ENCODE peak calls at places on chromosome 17, in five cellular contexts. One of them, this sample, is unnamed.
A peak's percentile ranks its signal among the peaks of the same experiment; 100 is the strongest.

GRCh38 chr17:68428498-68429172 is 28.7 kb downstream of the WIPI1 start:
- DNase-seq in HL-60: no peak
- DNase-seq in AG09309: no peak
- DNase-seq in fibroblast of lung: no peak
- DNase-seq in upper lobe of left lung: no peak
- DNase-seq in this sample: no peak

GRCh38 chr17:16493470-16494048 is 1.6 kb upstream of the LRRC75A start:
- DNase-seq in HL-60: no peak
- DNase-seq in AG09309: no peak
- DNase-seq in upper lobe of left lung: no peak
- DNase-seq in fibroblast of lung: no peak
- DNase-seq in this sample: no peak

GRCh38 chr17:17723354-17724261 is 42.4 kb downstream of the RAI1 start:
- DNase-seq in AG09309: peak; percentile 40
- DNase-seq in fibroblast of lung: peak; percentile 81
- DNase-seq in HL-60: no peak
- DNase-seq in upper lobe of left lung: peak; percentile 89
- DNase-seq in this sample: peak; percentile 88

GRCh38 chr17:77453613-77454559 is 313.1 kb downstream of the SEC14L1 start:
- DNase-seq in AG09309: no peak
- DNase-seq in fibroblast of lung: no peak
- DNase-seq in upper lobe of left lung: no peak
- DNase-seq in HL-60: peak; percentile 64
- DNase-seq in this sample: peak; percentile 88

GRCh38 chr17:51056813-51057510 is 63.7 kb downstream of the SPAG9 start:
- DNase-seq in AG09309: peak; percentile 94
- DNase-seq in upper lobe of left lung: no peak
- DNase-seq in HL-60: peak; percentile 43
- DNase-seq in fibroblast of lung: peak; percentile 85
- DNase-seq in this sample: peak; percentile 85

GRCh38 chr17:59783221-59784016 is 76.0 kb downstream of the VMP1 start:
- DNase-seq in upper lobe of left lung: no peak
- DNase-seq in AG09309: no peak
- DNase-seq in HL-60: no peak
- DNase-seq in fibroblast of lung: peak; percentile 64
- DNase-seq in this sample: peak; percentile 87

GRCh38 chr17:17876959-17877547 is 40.3 kb upstream of the SREBF1 start:
- DNase-seq in upper lobe of left lung: no peak
- DNase-seq in fibroblast of lung: peak; percentile 71
- DNase-seq in AG09309: no peak
- DNase-seq in HL-60: no peak
- DNase-seq in this sample: peak; percentile 33

GRCh38 chr17:69443138-69443537 is 28.6 kb downstream of the MAP2K6 start:
- DNase-seq in HL-60: no peak
- DNase-seq in upper lobe of left lung: no peak
- DNase-seq in AG09309: no peak
- DNase-seq in fibroblast of lung: no peak
- DNase-seq in this sample: no peak

GRCh38 chr17:28967240-28968135 is 16.2 kb upstream of the PHF12 start:
- DNase-seq in fibroblast of lung: no peak
- DNase-seq in HL-60: peak; percentile 74
- DNase-seq in AG09309: no peak
- DNase-seq in upper lobe of left lung: no peak
- DNase-seq in this sample: no peak

DNA sequence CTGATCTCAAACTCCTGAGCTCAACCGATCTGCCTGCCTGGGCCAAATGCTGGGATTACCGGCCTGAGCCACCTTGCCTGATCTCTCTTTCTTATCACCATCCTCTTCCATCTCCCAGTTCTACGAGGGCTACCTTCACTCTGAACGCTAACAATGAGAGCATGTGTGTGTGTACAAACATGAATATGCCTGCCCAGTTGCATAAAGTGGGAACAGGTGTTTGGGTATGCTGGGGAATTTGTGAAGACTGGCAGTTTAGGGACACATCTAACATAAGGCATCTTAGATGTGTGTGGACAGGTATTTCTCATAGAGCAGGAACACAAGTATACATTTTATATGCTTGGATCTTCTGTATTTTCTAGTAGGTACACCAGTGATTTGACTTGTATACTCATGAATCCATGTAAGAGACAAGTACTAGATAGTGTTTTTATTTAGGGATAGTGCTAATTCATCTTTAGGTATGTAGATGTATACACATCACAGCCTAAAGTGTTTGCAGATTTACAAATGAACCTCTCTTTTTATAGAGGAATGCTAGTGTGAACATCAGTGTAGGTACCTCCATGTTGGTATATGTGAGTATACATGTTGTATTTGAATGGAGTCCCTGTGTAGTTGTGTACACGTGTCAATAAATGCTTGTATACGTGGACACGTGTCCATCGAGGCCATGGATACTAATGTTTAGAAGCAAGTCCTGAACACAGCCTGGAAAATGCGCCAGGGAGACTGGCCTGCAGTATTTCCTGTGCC is 1.2 kb upstream of the DLX4 start:
- DNase-seq in HL-60: no peak
- DNase-seq in fibroblast of lung: no peak
- DNase-seq in AG09309: no peak
- DNase-seq in upper lobe of left lung: no peak
- DNase-seq in this sample: no peak
- H3K4me3 ChIP-seq in HL-60: peak overlapping the region; percentile 56
- H3K4me3 ChIP-seq in fibroblast of lung: peak overlapping the region; percentile 13
- H3K4me3 ChIP-seq in AG09309: peak overlapping the region; percentile 34
- H3K4me3 ChIP-seq in upper lobe of left lung: peak overlapping the region; percentile 61
- H3K4me3 ChIP-seq in this sample: peak overlapping the region; percentile 55

GRCh38 chr17:63290784-63291183 is 155.3 kb downstream of the CYB561 start:
- DNase-seq in HL-60: no peak
- DNase-seq in AG09309: no peak
- DNase-seq in upper lobe of left lung: no peak
- DNase-seq in fibroblast of lung: no peak
- DNase-seq in this sample: no peak

GRCh38 chr17:63295288-63295687 is 150.8 kb downstream of the CYB561 start:
- DNase-seq in HL-60: no peak
- DNase-seq in fibroblast of lung: no peak
- DNase-seq in AG09309: no peak
- DNase-seq in upper lobe of left lung: no peak
- DNase-seq in this sample: no peak

GRCh38 chr17:63291243-63291642 is 154.9 kb downstream of the CYB561 start:
- DNase-seq in upper lobe of left lung: no peak
- DNase-seq in HL-60: no peak
- DNase-seq in AG09309: no peak
- DNase-seq in fibroblast of lung: no peak
- DNase-seq in this sample: no peak

GRCh38 chr17:63295839-63296590 is 150.1 kb downstream of the CYB561 start:
- DNase-seq in upper lobe of left lung: no peak
- DNase-seq in fibroblast of lung: no peak
- DNase-seq in HL-60: no peak
- DNase-seq in AG09309: no peak
- DNase-seq in this sample: no peak

DNA sequence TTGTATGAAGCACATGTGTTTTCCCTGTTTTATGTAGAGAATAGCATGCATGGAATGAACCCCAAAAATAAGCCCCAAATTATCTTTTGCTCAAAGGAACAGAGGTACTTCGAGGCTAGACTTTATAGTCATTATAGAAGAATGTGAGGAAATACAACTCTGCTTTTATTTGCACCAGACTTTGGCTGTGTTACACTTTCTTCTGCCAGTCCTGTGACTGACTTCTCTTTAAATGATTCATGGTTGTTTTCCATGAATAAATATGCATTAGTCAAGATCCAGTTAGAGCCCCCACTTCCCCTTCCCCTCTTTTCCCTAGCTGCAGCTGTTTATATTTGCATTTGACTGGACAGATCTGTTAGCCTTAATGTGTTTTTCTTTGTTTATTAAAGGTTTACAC is 152.8 kb downstream of the CYB561 start:
- DNase-seq in HL-60: no peak
- DNase-seq in fibroblast of lung: peak; percentile 49
- DNase-seq in AG09309: peak; percentile 27
- DNase-seq in upper lobe of left lung: no peak
- DNase-seq in this sample: peak; percentile 45
- H3K4me3 ChIP-seq in HL-60: no peak overlapping the region
- H3K4me3 ChIP-seq in fibroblast of lung: no peak overlapping the region
- H3K4me3 ChIP-seq in AG09309: no peak overlapping the region
- H3K4me3 ChIP-seq in upper lobe of left lung: no peak overlapping the region
- H3K4me3 ChIP-seq in this sample: no peak overlapping the region

DNA sequence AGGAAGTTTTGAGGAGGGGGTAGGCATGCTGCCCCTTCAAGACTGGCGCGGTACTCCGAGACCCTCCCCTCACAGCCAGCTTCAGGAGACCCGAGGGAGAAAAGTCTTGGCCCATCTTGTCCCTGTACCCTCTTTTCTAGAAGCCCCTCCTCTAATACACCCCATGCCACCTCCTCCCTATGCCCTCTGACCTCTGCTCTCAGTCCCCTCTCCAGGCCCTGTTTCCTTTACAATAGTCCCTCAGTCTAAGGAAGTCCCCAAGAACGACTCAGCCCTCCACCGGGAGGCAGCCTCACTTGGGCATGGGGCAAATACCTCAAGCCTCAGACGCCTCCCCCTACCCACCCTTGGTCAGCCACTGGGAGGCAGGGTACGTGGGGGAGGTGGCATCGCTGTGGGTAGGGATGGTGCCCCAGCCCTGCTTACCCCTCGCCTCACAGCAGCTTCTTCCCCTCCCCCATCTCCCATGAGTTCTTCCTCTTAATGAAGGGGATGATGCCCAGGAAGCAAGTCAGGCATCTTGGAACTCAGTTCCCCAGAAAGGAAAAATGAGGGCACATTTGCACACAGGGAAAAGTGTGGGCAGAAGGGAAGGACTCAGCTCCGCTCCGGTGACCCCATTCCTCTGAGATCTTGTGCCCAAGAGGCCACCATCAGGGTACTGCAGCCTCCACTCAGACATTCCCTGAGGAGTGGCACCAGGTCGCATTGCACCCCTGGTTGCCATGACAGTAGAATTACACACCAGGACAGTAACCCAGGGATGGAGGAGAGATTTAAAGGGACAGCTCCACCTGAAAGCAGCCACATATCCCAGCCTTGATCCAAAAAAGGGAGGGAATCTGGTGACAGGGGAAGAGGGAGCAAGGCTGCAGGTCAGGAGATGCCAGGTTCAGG is 6.2 kb downstream of the MPP2 start:
- DNase-seq in HL-60: no peak
- DNase-seq in AG09309: no peak
- DNase-seq in upper lobe of left lung: no peak
- DNase-seq in fibroblast of lung: no peak
- DNase-seq in this sample: no peak
- H3K4me3 ChIP-seq in HL-60: peak overlapping the region; percentile 33
- H3K4me3 ChIP-seq in AG09309: peak overlapping the region; percentile 31
- H3K4me3 ChIP-seq in upper lobe of left lung: peak overlapping the region; percentile 39
- H3K4me3 ChIP-seq in fibroblast of lung: peak overlapping the region; percentile 47
- H3K4me3 ChIP-seq in this sample: peak overlapping the region; percentile 56

DNA sequence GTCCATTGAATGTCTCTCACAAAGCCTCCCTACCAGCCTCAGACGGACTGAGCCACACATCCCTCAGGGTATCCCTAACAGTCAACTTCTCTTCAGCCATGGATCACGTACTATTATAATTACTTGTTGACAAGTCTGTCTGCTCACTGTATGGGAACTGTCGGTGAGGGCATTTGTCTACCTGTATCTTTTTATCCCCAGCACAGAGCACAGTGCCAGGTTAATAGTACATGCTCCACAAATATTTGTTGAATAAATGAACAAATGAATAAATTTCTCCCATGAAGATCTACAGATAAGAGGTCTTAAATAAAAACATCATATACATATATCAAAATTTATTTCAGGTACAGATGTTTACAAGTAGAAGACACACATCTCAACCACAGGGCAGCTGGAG is 414.0 kb downstream of the SOX9 start:
- DNase-seq in upper lobe of left lung: no peak
- DNase-seq in HL-60: no peak
- DNase-seq in AG09309: no peak
- DNase-seq in fibroblast of lung: no peak
- DNase-seq in this sample: no peak
- H3K4me3 ChIP-seq in upper lobe of left lung: no peak overlapping the region
- H3K4me3 ChIP-seq in HL-60: no peak overlapping the region
- H3K4me3 ChIP-seq in AG09309: no peak overlapping the region
- H3K4me3 ChIP-seq in fibroblast of lung: no peak overlapping the region
- H3K4me3 ChIP-seq in this sample: no peak overlapping the region

GRCh38 chr17:2122641-2123302 is 67.9 kb downstream of the HIC1 start:
- DNase-seq in upper lobe of left lung: peak; percentile 62
- DNase-seq in AG09309: no peak
- DNase-seq in fibroblast of lung: peak; percentile 91
- DNase-seq in HL-60: peak; percentile 71
- DNase-seq in this sample: peak; percentile 96

GRCh38 chr17:2120550-2121335 is 65.8 kb downstream of the HIC1 start:
- DNase-seq in AG09309: peak; percentile 73
- DNase-seq in HL-60: peak; percentile 25
- DNase-seq in upper lobe of left lung: no peak
- DNase-seq in fibroblast of lung: no peak
- DNase-seq in this sample: peak; percentile 90

GRCh38 chr17:2125013-2125535 is 70.2 kb downstream of the HIC1 start:
- DNase-seq in fibroblast of lung: no peak
- DNase-seq in AG09309: no peak
- DNase-seq in HL-60: no peak
- DNase-seq in upper lobe of left lung: no peak
- DNase-seq in this sample: peak; percentile 56

GRCh38 chr17:2124391-2124790 is 69.5 kb downstream of the HIC1 start:
- DNase-seq in upper lobe of left lung: no peak
- DNase-seq in HL-60: no peak
- DNase-seq in AG09309: no peak
- DNase-seq in fibroblast of lung: no peak
- DNase-seq in this sample: peak; percentile 67

DNA sequence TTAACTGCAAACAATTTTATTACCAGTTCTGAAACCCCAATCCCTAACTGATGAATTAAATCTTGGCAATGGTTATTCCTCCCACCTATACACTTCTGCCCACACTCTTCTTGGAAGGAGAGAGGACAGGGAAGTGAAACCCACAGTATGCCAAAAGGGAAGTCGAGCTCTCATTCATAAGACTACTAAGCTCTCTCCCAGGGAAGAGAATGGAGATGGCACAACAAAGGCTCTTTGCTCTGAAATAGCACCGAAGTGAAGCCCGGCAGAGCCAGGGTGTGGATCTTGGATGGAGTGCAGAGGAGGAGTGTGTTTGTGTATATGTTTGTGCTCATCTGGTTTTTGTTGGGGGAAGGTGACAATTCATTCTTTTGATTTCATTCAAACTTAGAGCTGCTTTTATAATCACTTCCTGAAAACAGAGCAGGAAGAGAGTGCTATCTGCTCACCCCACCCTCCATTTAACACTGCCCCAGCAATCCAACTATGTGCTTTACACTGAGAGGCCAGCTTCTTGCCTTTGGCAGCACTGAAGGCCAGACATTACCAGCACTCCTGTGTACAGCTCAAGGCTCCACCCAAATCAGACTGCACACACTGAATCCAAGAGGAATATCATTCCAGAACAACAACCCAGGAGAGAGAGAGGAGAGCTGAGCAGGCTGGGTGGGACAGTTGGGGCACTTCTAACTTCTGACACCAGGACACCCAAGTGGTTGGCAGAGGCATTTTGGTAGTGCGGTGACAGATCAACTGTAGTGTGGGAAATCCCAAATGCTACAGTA is 68.8 kb downstream of the HIC1 start:
- DNase-seq in upper lobe of left lung: no peak
- DNase-seq in fibroblast of lung: no peak
- DNase-seq in AG09309: no peak
- DNase-seq in HL-60: peak; percentile 15
- DNase-seq in this sample: peak; percentile 65
- H3K4me3 ChIP-seq in upper lobe of left lung: no peak overlapping the region
- H3K4me3 ChIP-seq in fibroblast of lung: no peak overlapping the region
- H3K4me3 ChIP-seq in AG09309: no peak overlapping the region
- H3K4me3 ChIP-seq in HL-60: no peak overlapping the region
- H3K4me3 ChIP-seq in this sample: no peak overlapping the region